ENCODE peak calls at places on chromosomes 6 and 20, in seven cellular contexts. O, S, A, K, B, Y and T are unnamed samples.

GRCh38 chr6:150517175-150517574 is 82.5 kb upstream of the PLEKHG1 start:
- DNase-seq in O (no peak), S (no peak), A (no peak), K (no peak), B (no peak), Y (no peak), T (no peak)

GRCh38 chr6:101296184-101296583 is 97.3 kb upstream of the GRIK2 start:
- DNase-seq in O (peak), S (peak), A (no peak), K (no peak), B (no peak), Y (no peak), T (peak)

GRCh38 chr20:57514273-57514751 is 10.6 kb downstream of the CTCFL start:
- DNase-seq in O (no peak), S (peak), A (peak), K (no peak), B (peak), Y (no peak), T (peak)

GRCh38 chr20:8971669-8972316 is 97.1 kb upstream of the PLCB4 start:
- DNase-seq in O (no peak), S (no peak), A (no peak), K (no peak), B (no peak), Y (no peak), T (no peak)

GRCh38 chr6:162964703-162965140 is 236.9 kb downstream of the PACRG start:
- DNase-seq in O (no peak), S (peak), A (peak), K (no peak), B (no peak), Y (no peak), T (peak)

GRCh38 chr6:29510746-29511300 is 23.1 kb upstream of the MAS1L start:
- DNase-seq in O (no peak), S (no peak), A (no peak), K (no peak), B (no peak), Y (no peak), T (no peak)

GRCh38 chr6:17394192-17394611 is 807 bp downstream of the CAP2 start:
- DNase-seq in O (no peak), S (peak), A (peak), K (no peak), B (no peak), Y (no peak), T (peak)

GRCh38 chr6:136517002-136517401 is 33.2 kb downstream of the MAP7 start:
- DNase-seq in O (no peak), S (no peak), A (no peak), K (no peak), B (no peak), Y (no peak), T (no peak)

GRCh38 chr20:23357767-23358562 is 4.0 kb upstream of the GZF1 start:
- DNase-seq in O (peak), S (peak), A (peak), K (peak), B (peak), Y (peak), T (peak)

GRCh38 chr20:48149887-48150286 is 364.6 kb upstream of the SULF2 start:
- DNase-seq in O (no peak), S (no peak), A (no peak), K (no peak), B (no peak), Y (no peak), T (no peak)

GRCh38 chr20:5077761-5078387 is 41.9 kb downstream of the PCNA start:
- DNase-seq in O (no peak), S (no peak), A (no peak), K (peak), B (peak), Y (no peak), T (no peak)

GRCh38 chr20:63979549-63980316 is at the start of gene SAMD10:
- DNase-seq in O (peak), S (peak), A (peak), K (peak), B (peak), Y (peak), T (no peak)

GRCh38 chr6:118902731-118903130 is 8.8 kb downstream of the ASF1A start:
- DNase-seq in O (no peak), S (peak), A (no peak), K (no peak), B (no peak), Y (no peak), T (peak)

GRCh38 chr6:379367-380181 is 12.0 kb upstream of the IRF4 start:
- DNase-seq in O (peak), S (no peak), A (no peak), K (no peak), B (peak), Y (no peak), T (no peak)

GRCh38 chr20:19780261-19780660 is 22.2 kb downstream of the RIN2 start:
- DNase-seq in O (no peak), S (no peak), A (no peak), K (no peak), B (no peak), Y (no peak), T (no peak)

GRCh38 chr20:34567885-34568865 is 9.7 kb downstream of the MAP1LC3A start:
- DNase-seq in O (no peak), S (no peak), A (no peak), K (no peak), B (no peak), Y (no peak), T (no peak)

GRCh38 chr20:36856691-36857635 is 19.0 kb upstream of the TLDC2 start:
- DNase-seq in O (no peak), S (peak), A (no peak), K (no peak), B (no peak), Y (peak), T (no peak)

GRCh38 chr6:168163096-168163731 is 84.2 kb upstream of the FRMD1 start:
- DNase-seq in O (no peak), S (peak), A (peak), K (no peak), B (no peak), Y (no peak), T (peak)

GRCh38 chr6:111663232-111663631 is 57.6 kb upstream of the TRAF3IP2 start:
- DNase-seq in O (no peak), S (peak), A (no peak), K (no peak), B (no peak), Y (no peak), T (no peak)

GRCh38 chr6:3592371-3592941 is 135.6 kb upstream of the SLC22A23 start:
- DNase-seq in O (no peak), S (peak), A (peak), K (no peak), B (no peak), Y (no peak), T (peak)

GRCh38 chr20:41423026-41423425 is 56.4 kb upstream of the EMILIN3 start:
- DNase-seq in O (no peak), S (peak), A (no peak), K (no peak), B (no peak), Y (no peak), T (no peak)

GRCh38 chr6:144712541-144712940 is 427.4 kb downstream of the UTRN start:
- DNase-seq in O (no peak), S (peak), A (no peak), K (no peak), B (no peak), Y (no peak), T (peak)

GRCh38 chr6:107271208-107271790 is 156.0 kb upstream of the BEND3 start:
- DNase-seq in O (no peak), S (no peak), A (no peak), K (no peak), B (no peak), Y (no peak), T (no peak)

GRCh38 chr6:158911746-158912158 is 88.2 kb downstream of the RSPH3 start:
- DNase-seq in O (no peak), S (no peak), A (no peak), K (peak), B (peak), Y (no peak), T (no peak)

GRCh38 chr6:77177470-77177869 is 285.8 kb downstream of the HTR1B start:
- DNase-seq in O (no peak), S (no peak), A (no peak), K (no peak), B (no peak), Y (no peak), T (no peak)

GRCh38 chr6:16206595-16207037 is 31.8 kb upstream of the GMPR start:
- DNase-seq in O (no peak), S (peak), A (peak), K (peak), B (peak), Y (no peak), T (peak)

GRCh38 chr6:136734977-136735376 is 57.3 kb downstream of the MAP3K5 start:
- DNase-seq in O (no peak), S (no peak), A (no peak), K (no peak), B (no peak), Y (no peak), T (no peak)

GRCh38 chr6:130885392-130886192 is 58.4 kb downstream of the SMLR1 start:
- DNase-seq in O (no peak), S (peak), A (peak), K (peak), B (peak), Y (peak), T (peak)